ENCODE peak calls at places on chromosomes 2 and 18, in ten cellular contexts. X is caudate nucleus; D is stimulated activated CD4-positive, alpha-beta T cell treated with anti-CD3 and anti-CD28 coated beads, Interleukin-15, amount 100 ng/mL, for 1 hour; R is B cell; C is adipocyte; S is WTC11; T is hippocampal formation; F is GM12891; G is activated CD4-positive, alpha-beta T cell treated with anti-CD3 and anti-CD28 coated beads, Interleukin-2, amount 50 U/mL, for 24 hours; B is NCI-H2081. Q is an unnamed sample.

GRCh38 chr2:210965472-210965871 is 409.1 kb downstream of the CPS1 start:
- DNase-seq in X (no peak), D (no peak), R (no peak), C (peak), S (no peak), T (no peak), F (no peak), G (no peak), B (no peak), Q (peak)

GRCh38 chr2:224982910-224983688 is 59.2 kb downstream of the DOCK10 start:
- DNase-seq in X (no peak), D (no peak), R (no peak), C (peak), S (no peak), T (no peak), F (no peak), G (no peak), B (no peak), Q (peak)

GRCh38 chr2:224158061-224158460 is 119.0 kb upstream of the SERPINE2 start:
- DNase-seq in X (no peak), D (no peak), R (no peak), C (no peak), S (no peak), T (no peak), F (no peak), G (no peak), B (no peak), Q (no peak)

GRCh38 chr2:216242365-216242764 is 129.9 kb downstream of the MARCHF4 start:
- DNase-seq in X (no peak), D (no peak), R (no peak), C (no peak), S (no peak), T (no peak), F (no peak), G (no peak), B (peak), Q (no peak)

GRCh38 chr2:96604104-96604503 is 34.0 kb downstream of the KANSL3 start:
- DNase-seq in X (no peak), D (no peak), R (no peak), C (no peak), S (peak), T (no peak), F (no peak), G (no peak), B (no peak), Q (no peak)

GRCh38 chr2:134023854-134024253 is 230.0 kb upstream of the MGAT5 start:
- DNase-seq in X (no peak), D (no peak), R (no peak), C (no peak), S (no peak), T (no peak), F (no peak), G (no peak), B (no peak), Q (no peak)

GRCh38 chr2:66532972-66533868 is 98.3 kb downstream of the MEIS1 start:
- DNase-seq in X (no peak), D (no peak), R (no peak), C (no peak), S (no peak), T (no peak), F (no peak), G (no peak), B (no peak), Q (no peak)

GRCh38 chr2:39455826-39456225 is 18.7 kb upstream of the MAP4K3 start:
- DNase-seq in X (no peak), D (no peak), R (no peak), C (no peak), S (no peak), T (no peak), F (no peak), G (no peak), B (no peak), Q (no peak)

GRCh38 chr2:62760026-62760425 is 54.5 kb downstream of the EHBP1 start:
- DNase-seq in X (no peak), D (no peak), R (no peak), C (no peak), S (no peak), T (no peak), F (no peak), G (no peak), B (no peak), Q (no peak)

GRCh38 chr2:195821566-195821932 is 164.5 kb downstream of the SLC39A10 start:
- DNase-seq in X (no peak), D (no peak), R (no peak), C (no peak), S (no peak), T (no peak), F (no peak), G (no peak), B (no peak), Q (no peak)

GRCh38 chr2:235390108-235390815 is 103.6 kb upstream of the AGAP1 start:
- DNase-seq in X (no peak), D (no peak), R (no peak), C (no peak), S (no peak), T (no peak), F (no peak), G (peak), B (no peak), Q (peak)

GRCh38 chr18:24734058-24734457 is 273.6 kb downstream of the HRH4 start:
- DNase-seq in X (peak), D (no peak), R (no peak), C (no peak), S (peak), T (peak), F (no peak), G (no peak), B (no peak), Q (no peak)

GRCh38 chr2:36277876-36278523 is 77.6 kb upstream of the CRIM1 start:
- DNase-seq in X (no peak), D (no peak), R (no peak), C (no peak), S (no peak), T (no peak), F (no peak), G (no peak), B (no peak), Q (no peak)

GRCh38 chr18:3757361-3757760 is 307.4 kb downstream of the TGIF1 start:
- DNase-seq in X (no peak), D (no peak), R (no peak), C (no peak), S (no peak), T (no peak), F (no peak), G (no peak), B (no peak), Q (no peak)

GRCh38 chr2:221546505-221547225 is 25.4 kb downstream of the EPHA4 start:
- DNase-seq in X (no peak), D (no peak), R (no peak), C (peak), S (no peak), T (no peak), F (no peak), G (no peak), B (no peak), Q (no peak)

GRCh38 chr2:128444044-128444771 is 125.5 kb upstream of the HS6ST1 start:
- DNase-seq in X (no peak), D (no peak), R (no peak), C (no peak), S (no peak), T (no peak), F (no peak), G (no peak), B (no peak), Q (no peak)

GRCh38 chr2:69628325-69629038 is 15.1 kb downstream of the AAK1 start:
- DNase-seq in X (no peak), D (no peak), R (no peak), C (no peak), S (no peak), T (no peak), F (no peak), G (no peak), B (no peak), Q (no peak)

Q was measured in LHCN-M2.